ENCODE peak calls at places on chromosome 4, in seven cellular contexts. O is HCT116, Z is H1, K is HepG2, Q is GM12878, P is K562, I is SK-N-SH. Y is an unnamed sample.

GRCh38 chr4:99027304-99027703 is 31.8 kb downstream of the METAP1 start:
- DNase-seq in I (no peak), O (no peak), K (peak), P (no peak), Z (no peak), Q (no peak), Y (no peak)

GRCh38 chr4:137359691-137360315 is 172.5 kb downstream of the PCDH18 start:
- DNase-seq in K (no peak), P (no peak), O (no peak), Q (no peak), Z (no peak), I (peak), Y (no peak)

GRCh38 chr4:145755802-145756201 is 75.9 kb downstream of the C4orf51 start:
- DNase-seq in I (no peak), K (no peak), Q (no peak), Z (no peak), P (no peak), O (no peak), Y (no peak)

GRCh38 chr4:23815351-23815750 is 74.5 kb downstream of the PPARGC1A start:
- DNase-seq in K (no peak), Z (no peak), Q (no peak), I (no peak), O (no peak), P (no peak), Y (no peak)

GRCh38 chr4:177229331-177229730 is 80.3 kb upstream of the NEIL3 start:
- DNase-seq in Z (no peak), Q (no peak), O (no peak), I (no peak), K (no peak), P (no peak), Y (peak)

GRCh38 chr4:150632639-150633038 is 50.7 kb downstream of the MAB21L2 start:
- DNase-seq in Z (no peak), K (no peak), I (no peak), O (no peak), P (no peak), Q (no peak), Y (no peak)

GRCh38 chr4:43481526-43481925 is 589.0 kb downstream of the GRXCR1 start:
- DNase-seq in O (no peak), P (no peak), I (no peak), Z (no peak), Q (no peak), K (no peak), Y (no peak)

GRCh38 chr4:6610856-6611430 is 29.5 kb upstream of the MRFAP1 start:
- DNase-seq in Q (no peak), P (no peak), Z (no peak), I (no peak), O (no peak), K (no peak), Y (no peak)

GRCh38 chr4:170399894-170400293 is 310.1 kb upstream of the AADAT start:
- DNase-seq in Q (no peak), Z (no peak), O (no peak), K (no peak), P (no peak), I (no peak), Y (no peak)

GRCh38 chr4:165384608-165385007 is 5.8 kb downstream of the CPE start:
- DNase-seq in I (peak), O (no peak), K (peak), Q (no peak), Z (no peak), P (no peak), Y (no peak)

GRCh38 chr4:58453956-58454355 is 1343.8 kb upstream of the IGFBP7 start:
- DNase-seq in Z (no peak), Q (no peak), I (no peak), P (no peak), O (no peak), K (no peak), Y (no peak)

GRCh38 chr4:142550955-142551354 is 295.1 kb downstream of the INPP4B start:
- DNase-seq in K (no peak), I (no peak), O (peak), P (no peak), Q (no peak), Z (no peak), Y (no peak)

DNA sequence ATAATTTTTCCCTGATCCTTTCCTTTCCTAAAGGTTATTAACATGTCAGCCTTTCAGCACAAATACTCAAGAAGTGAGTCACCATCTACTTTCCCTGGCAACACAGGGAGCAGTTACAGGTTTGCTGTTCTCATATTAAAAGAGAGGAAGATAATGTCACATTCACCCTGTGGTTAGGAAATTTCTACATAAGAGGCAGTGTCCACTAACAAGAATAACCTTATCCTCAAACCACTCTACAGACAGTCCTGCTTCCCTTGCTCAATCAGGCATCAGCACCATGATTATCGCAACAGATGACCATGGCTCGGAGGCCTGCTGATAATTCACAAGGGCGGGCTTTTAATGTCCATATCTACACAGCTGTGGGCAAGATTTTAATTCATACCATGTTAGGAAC is 30.9 kb downstream of the RNF150 start:
- DNase-seq in I (peak), K (no peak), Z (no peak), Q (no peak), O (no peak), P (no peak), Y (no peak)
- TF ChIP-seq JUND in I (peak), K (no peak), Z (no peak), Q (no peak), O (no peak), P (no peak), Y (no peak)

DNA sequence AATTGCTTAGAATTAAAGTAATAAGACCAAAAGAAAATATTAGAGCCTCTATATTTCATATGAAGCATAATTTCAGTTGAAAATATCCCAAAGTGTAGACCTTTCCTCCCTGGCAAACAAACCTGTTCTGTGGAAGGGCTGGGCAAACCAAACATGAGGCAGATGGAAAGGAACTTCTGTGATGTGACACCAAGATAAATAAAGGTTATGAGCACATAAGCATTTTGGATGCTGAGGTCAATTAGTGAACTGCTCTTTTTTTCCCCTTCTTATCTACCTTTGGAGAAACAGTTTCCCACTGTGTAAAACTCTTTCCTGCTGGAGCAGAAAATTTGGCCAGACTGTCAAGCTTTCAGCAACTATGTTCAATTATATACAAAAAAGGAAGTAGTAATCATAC is 109.6 kb upstream of the STIM2 start:
- DNase-seq in O (no peak), I (no peak), Q (no peak), K (peak), Z (no peak), P (no peak), Y (no peak)
- TF ChIP-seq JUND in O (no peak), I (no peak), Q (no peak), K (no peak), Z (no peak), P (no peak), Y (no peak)

DNA sequence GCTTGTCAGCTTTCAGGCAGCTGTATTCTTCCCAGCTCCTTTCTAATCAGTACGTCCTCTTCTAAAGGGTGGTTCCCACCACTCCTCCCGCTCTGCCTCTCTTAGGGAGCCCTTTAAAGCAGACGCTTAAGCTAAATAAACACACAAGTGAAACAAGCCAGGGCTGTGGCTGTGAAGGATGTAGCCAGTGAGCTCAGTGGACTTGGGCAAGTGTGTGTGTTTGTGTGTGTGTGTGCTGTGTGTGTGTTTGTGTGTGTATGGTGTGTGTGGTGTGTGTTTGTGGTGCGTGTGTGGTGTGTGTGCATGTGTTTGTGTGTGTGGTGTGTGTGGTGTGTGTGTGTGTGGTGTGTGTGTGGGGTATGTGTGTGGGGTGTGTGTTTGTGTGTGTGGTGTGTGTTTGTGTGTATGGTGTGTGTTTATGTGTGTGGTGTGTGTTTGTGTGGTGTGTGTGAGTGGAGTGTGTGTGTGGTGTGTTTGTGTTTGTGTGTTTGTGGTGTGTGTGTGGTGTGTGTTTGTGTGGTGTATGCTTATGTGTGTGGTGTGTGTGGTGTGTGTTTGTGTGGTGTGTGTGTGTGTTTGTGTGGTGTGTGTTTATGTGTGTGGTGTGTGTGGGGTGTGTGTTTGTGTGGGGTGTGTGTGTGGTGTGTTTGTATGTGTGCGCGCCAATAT is 283.3 kb downstream of the PTTG2 start:
- DNase-seq in I (no peak), O (no peak), K (no peak), P (no peak), Q (no peak), Z (no peak), Y (peak)
- TF ChIP-seq JUND in I (no peak), O (no peak), K (no peak), P (no peak), Q (no peak), Z (no peak), Y (no peak)

DNA sequence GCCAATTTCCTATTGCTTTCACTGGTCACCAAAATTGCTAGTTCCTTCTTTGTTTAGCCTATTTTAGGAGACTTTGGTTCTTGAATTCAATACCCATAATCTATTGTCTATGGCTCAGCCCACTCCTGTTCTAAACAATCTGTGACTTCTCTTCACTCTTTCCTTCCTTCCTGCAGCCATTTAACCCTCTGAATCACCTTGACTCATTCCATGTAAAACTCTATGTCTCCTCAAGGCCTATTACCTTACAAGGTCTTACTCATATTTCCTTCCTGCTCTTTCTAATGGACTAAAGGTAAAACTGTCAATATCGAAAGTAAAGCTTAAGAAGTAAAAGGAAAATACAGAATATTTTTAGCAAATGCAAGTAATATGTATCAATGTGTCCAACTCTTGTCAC is 301.6 kb downstream of the ARHGAP24 start:
- DNase-seq in I (no peak), Z (no peak), P (no peak), K (no peak), Q (no peak), O (peak), Y (no peak)
- TF ChIP-seq JUND in I (no peak), Z (no peak), P (no peak), K (no peak), Q (no peak), O (peak), Y (no peak)

DNA sequence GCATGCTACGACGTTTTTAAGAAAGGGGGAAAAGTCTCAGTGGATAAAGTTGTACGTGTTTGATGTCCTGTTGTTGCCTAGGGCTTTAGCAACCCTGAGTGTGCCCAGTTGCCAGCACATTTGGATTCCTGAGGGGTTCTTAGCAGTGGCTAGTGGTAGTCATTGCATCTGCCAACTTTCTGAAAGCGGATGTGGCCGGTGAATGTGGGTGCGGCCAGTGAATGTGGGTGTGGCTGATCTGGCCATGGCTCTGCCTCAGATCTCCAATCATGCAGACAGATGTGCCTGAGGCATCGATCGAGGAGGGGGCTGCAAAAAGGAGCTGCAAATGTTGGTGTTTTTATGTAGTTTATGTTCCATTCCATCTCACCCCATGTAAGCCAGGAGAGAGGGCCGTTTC is 41.5 kb upstream of the FAT1 start:
- DNase-seq in P (peak), Z (no peak), Q (no peak), I (no peak), K (peak), O (peak), Y (no peak)
- TF ChIP-seq JUND in P (no peak), Z (no peak), Q (no peak), I (no peak), K (no peak), O (no peak), Y (no peak)

DNA sequence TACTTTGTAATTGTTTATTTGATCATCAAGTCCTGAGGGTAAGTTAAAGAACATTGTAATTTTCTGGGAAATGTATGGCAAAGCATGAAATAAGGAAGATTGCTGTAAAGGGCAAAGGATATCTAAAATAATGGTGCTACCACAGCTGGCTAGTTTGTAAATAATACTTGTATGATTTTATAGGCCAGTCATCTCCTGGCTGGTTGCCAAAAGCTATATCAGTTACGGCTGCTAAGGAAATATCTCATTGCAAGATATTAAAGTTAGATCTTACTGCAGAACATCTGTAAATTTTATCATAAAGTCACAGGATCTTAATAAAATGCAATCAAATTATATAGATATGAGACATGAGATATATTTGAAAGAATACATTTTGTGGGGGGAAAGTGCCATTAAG is 150.8 kb upstream of the CXCL13 start:
- DNase-seq in Z (no peak), I (no peak), P (no peak), K (no peak), O (no peak), Q (no peak), Y (no peak)
- TF ChIP-seq JUND in Z (no peak), I (no peak), P (no peak), K (no peak), O (no peak), Q (no peak), Y (no peak)